ENCODE peak calls at places on chromosomes 6 and 20, in eight cellular contexts. Y, H, M, B, L, I, S and O are unnamed samples.

GRCh38 chr20:9506964-9507369 is 7.4 kb upstream of the LAMP5 start:
- DNase-seq in Y (peak), H (no peak), M (no peak), B (no peak), L (peak), I (no peak), S (peak), O (no peak)

GRCh38 chr6:36691011-36691410 is 6.6 kb upstream of the RAB44 start:
- DNase-seq in Y (no peak), H (no peak), M (no peak), B (no peak), L (no peak), I (no peak), S (no peak), O (no peak)

GRCh38 chr6:65623569-65623968 is 83.5 kb downstream of the EYS start:
- DNase-seq in Y (no peak), H (no peak), M (no peak), B (no peak), L (no peak), I (no peak), S (no peak), O (no peak)

GRCh38 chr6:73796881-73797280 is 100.9 kb downstream of the CD109 start:
- DNase-seq in Y (no peak), H (no peak), M (no peak), B (no peak), L (no peak), I (no peak), S (no peak), O (no peak)

GRCh38 chr6:117397536-117398227 is 28.1 kb downstream of the ROS1 start:
- DNase-seq in Y (no peak), H (no peak), M (no peak), B (no peak), L (no peak), I (peak), S (no peak), O (no peak)

GRCh38 chr6:53985361-53985760 is 125.9 kb upstream of the MLIP start:
- DNase-seq in Y (no peak), H (no peak), M (no peak), B (no peak), L (no peak), I (peak), S (no peak), O (no peak)

GRCh38 chr6:157075549-157076426 is 247.5 kb downstream of the TMEM242 start:
- DNase-seq in Y (no peak), H (no peak), M (no peak), B (no peak), L (no peak), I (peak), S (no peak), O (no peak)

GRCh38 chr6:43334466-43335095 is 26.0 kb upstream of the CRIP3 start:
- DNase-seq in Y (no peak), H (no peak), M (peak), B (peak), L (no peak), I (peak), S (peak), O (peak)

GRCh38 chr6:121652726-121653623 is 217.5 kb downstream of the GJA1 start:
- DNase-seq in Y (no peak), H (no peak), M (peak), B (no peak), L (no peak), I (peak), S (no peak), O (no peak)

GRCh38 chr20:31861346-31862156 is 8.8 kb downstream of the DUSP15 start:
- DNase-seq in Y (peak), H (peak), M (peak), B (peak), L (peak), I (peak), S (peak), O (peak)

GRCh38 chr6:132190815-132191175 is 210.5 kb downstream of the MOXD1 start:
- DNase-seq in Y (peak), H (no peak), M (no peak), B (no peak), L (no peak), I (peak), S (no peak), O (no peak)

GRCh38 chr6:131660195-131660594 is 23.1 kb downstream of the ENPP3 start:
- DNase-seq in Y (no peak), H (no peak), M (peak), B (no peak), L (no peak), I (peak), S (no peak), O (no peak)

GRCh38 chr20:2293971-2294370 is 1.8 kb upstream of the TGM3 start:
- DNase-seq in Y (no peak), H (no peak), M (no peak), B (no peak), L (no peak), I (no peak), S (no peak), O (no peak)

GRCh38 chr6:82741996-82742385 is 323.6 kb downstream of the UBE3D start:
- DNase-seq in Y (no peak), H (no peak), M (no peak), B (no peak), L (no peak), I (no peak), S (peak), O (no peak)

GRCh38 chr6:104266922-104267321 is 592.8 kb downstream of the HACE1 start:
- DNase-seq in Y (no peak), H (no peak), M (no peak), B (no peak), L (no peak), I (no peak), S (no peak), O (no peak)

GRCh38 chr6:135439549-135439948 is 58.0 kb downstream of the AHI1 start:
- DNase-seq in Y (no peak), H (no peak), M (no peak), B (no peak), L (no peak), I (no peak), S (no peak), O (no peak)

GRCh38 chr6:21501815-21502214 is 91.7 kb upstream of the SOX4 start:
- DNase-seq in Y (no peak), H (no peak), M (no peak), B (no peak), L (no peak), I (no peak), S (no peak), O (peak)

GRCh38 chr6:122610690-122611455 is 668 bp downstream of the PKIB start:
- DNase-seq in Y (peak), H (peak), M (no peak), B (no peak), L (peak), I (peak), S (peak), O (peak)

GRCh38 chr6:142413111-142413510 is 111.3 kb downstream of the ADGRG6 start:
- DNase-seq in Y (no peak), H (no peak), M (no peak), B (no peak), L (no peak), I (peak), S (no peak), O (no peak)

GRCh38 chr20:33684533-33685327 is 1.5 kb downstream of the E2F1 start:
- DNase-seq in Y (no peak), H (no peak), M (no peak), B (no peak), L (peak), I (peak), S (peak), O (no peak)

GRCh38 chr20:57109151-57109953 is 157.1 kb downstream of the BMP7 start:
- DNase-seq in Y (no peak), H (no peak), M (no peak), B (no peak), L (no peak), I (no peak), S (no peak), O (no peak)

GRCh38 chr20:62832212-62832922 is 15.5 kb downstream of the COL9A3 start:
- DNase-seq in Y (no peak), H (no peak), M (peak), B (peak), L (peak), I (no peak), S (peak), O (peak)

GRCh38 chr6:168157272-168158007 is 78.4 kb upstream of the FRMD1 start:
- DNase-seq in Y (no peak), H (no peak), M (no peak), B (no peak), L (no peak), I (peak), S (peak), O (no peak)

GRCh38 chr6:143027058-143027457 is 33.6 kb upstream of the AIG1 start:
- DNase-seq in Y (peak), H (no peak), M (no peak), B (no peak), L (peak), I (peak), S (peak), O (no peak)

GRCh38 chr6:20933057-20933792 is 399.0 kb downstream of the CDKAL1 start:
- DNase-seq in Y (no peak), H (no peak), M (no peak), B (no peak), L (no peak), I (no peak), S (no peak), O (peak)

GRCh38 chr6:154606457-154606856 is 96.0 kb upstream of the CNKSR3 start:
- DNase-seq in Y (no peak), H (peak), M (no peak), B (no peak), L (no peak), I (peak), S (no peak), O (no peak)